ENCODE peak calls at places on chromosome 20, in eight cellular contexts. E is HS-27A, Z is lower leg skin, B is ovary, P is left cardiac atrium, O is sigmoid colon, C is germinal center, Q is NCI-H1092 treated with DMSO at 0.1 percent for 48 hours. L is an unnamed sample.
A peak's percentile ranks its signal among the peaks of the same experiment; 100 is the strongest.

GRCh38 chr20:59141818-59142581 is 21.6 kb upstream of the ZNF831 start:
- DNase-seq in E (no peak), Z (no peak), B (no peak), P (no peak), O (no peak), C (no peak), Q (no peak), L (no peak)

GRCh38 chr20:62258499-62259293 is 20.4 kb downstream of the OSBPL2 start:
- DNase-seq in E (no peak), Z (no peak), B (no peak), P (peak; percentile 61), O (peak; percentile 81), C (no peak), Q (no peak), L (peak; percentile 82)

GRCh38 chr20:10077886-10078285 is 43.1 kb downstream of the ANKEF1 start:
- DNase-seq in E (no peak), Z (no peak), B (no peak), P (no peak), O (no peak), C (no peak), Q (no peak), L (no peak)

GRCh38 chr20:57902478-57902877 is 192.7 kb upstream of the PMEPA1 start:
- DNase-seq in E (no peak), Z (no peak), B (no peak), P (no peak), O (no peak), C (no peak), Q (no peak), L (no peak)

GRCh38 chr20:59145926-59146800 is 17.5 kb upstream of the ZNF831 start:
- DNase-seq in E (no peak), Z (no peak), B (no peak), P (no peak), O (no peak), C (peak; percentile 63), Q (no peak), L (no peak)

GRCh38 chr20:62323146-62323979 is 20.6 kb downstream of the ADRM1 start:
- DNase-seq in E (no peak), Z (no peak), B (no peak), P (no peak), O (no peak), C (no peak), Q (no peak), L (no peak)

GRCh38 chr20:25007491-25008305 is 15.1 kb upstream of the APMAP start:
- DNase-seq in E (no peak), Z (peak; percentile 80), B (no peak), P (no peak), O (peak; percentile 56), C (no peak), Q (no peak), L (no peak)

GRCh38 chr20:47358672-47359532 is 2.4 kb upstream of the ZMYND8 start:
- DNase-seq in E (peak; percentile 98), Z (peak; percentile 96), B (peak; percentile 62), P (peak; percentile 80), O (peak; percentile 94), C (no peak), Q (peak; percentile 70), L (peak; percentile 95)

GRCh38 chr20:56032251-56032650 is 26.9 kb upstream of the CBLN4 start:
- DNase-seq in E (no peak), Z (no peak), B (no peak), P (no peak), O (no peak), C (no peak), Q (no peak), L (no peak)

GRCh38 chr20:20694591-20694990 is 17.9 kb downstream of the RALGAPA2 start:
- DNase-seq in E (no peak), Z (no peak), B (no peak), P (no peak), O (no peak), C (no peak), Q (no peak), L (no peak)

GRCh38 chr20:25418779-25419178 is 11.3 kb downstream of the GINS1 start:
- DNase-seq in E (no peak), Z (no peak), B (no peak), P (no peak), O (no peak), C (no peak), Q (no peak), L (no peak)

GRCh38 chr20:49768204-49769124 is 44.2 kb upstream of the SLC9A8 start:
- DNase-seq in E (no peak), Z (peak; percentile 89), B (no peak), P (peak; percentile 66), O (peak; percentile 89), C (no peak), Q (peak; percentile 10), L (no peak)

GRCh38 chr20:60787264-60787663 is 464.8 kb upstream of the CDH4 start:
- DNase-seq in E (no peak), Z (no peak), B (no peak), P (no peak), O (no peak), C (no peak), Q (no peak), L (no peak)

GRCh38 chr20:32019156-32019510 is 8.9 kb downstream of the CCM2L start:
- DNase-seq in E (no peak), Z (no peak), B (no peak), P (no peak), O (no peak), C (no peak), Q (peak; percentile 32), L (no peak)

GRCh38 chr20:4325548-4326187 is 310.3 kb upstream of the RNF24 start:
- DNase-seq in E (no peak), Z (no peak), B (no peak), P (no peak), O (no peak), C (no peak), Q (no peak), L (no peak)

GRCh38 chr20:23966298-23966697 is 22.3 kb downstream of the GGTLC1 start:
- DNase-seq in E (no peak), Z (no peak), B (no peak), P (no peak), O (no peak), C (no peak), Q (no peak), L (no peak)

GRCh38 chr20:11108102-11108842 is 434.5 kb upstream of the JAG1 start:
- DNase-seq in E (no peak), Z (no peak), B (no peak), P (peak; percentile 33), O (no peak), C (no peak), Q (no peak), L (no peak)

GRCh38 chr20:33622705-33623390 is 39.3 kb upstream of the C20orf144 start:
- DNase-seq in E (no peak), Z (no peak), B (no peak), P (no peak), O (no peak), C (no peak), Q (no peak), L (no peak)

GRCh38 chr20:32727663-32728062 is 15.6 kb downstream of the COMMD7 start:
- DNase-seq in E (no peak), Z (no peak), B (no peak), P (no peak), O (no peak), C (no peak), Q (no peak), L (peak; percentile 76)

GRCh38 chr20:63022501-63022900 is 15.7 kb upstream of the BHLHE23 start:
- DNase-seq in E (no peak), Z (no peak), B (no peak), P (no peak), O (no peak), C (no peak), Q (no peak), L (no peak)

GRCh38 chr20:9969626-9970025 is 65.2 kb upstream of the ANKEF1 start:
- DNase-seq in E (no peak), Z (no peak), B (no peak), P (no peak), O (no peak), C (no peak), Q (no peak), L (no peak)

GRCh38 chr20:9457055-9457454 is 57.3 kb upstream of the LAMP5 start:
- DNase-seq in E (no peak), Z (no peak), B (no peak), P (no peak), O (no peak), C (no peak), Q (no peak), L (no peak)

GRCh38 chr20:4060856-4061440 is 45.6 kb upstream of the RNF24 start:
- DNase-seq in E (no peak), Z (no peak), B (no peak), P (no peak), O (peak; percentile 46), C (no peak), Q (no peak), L (no peak)

GRCh38 chr20:10675456-10675848 is 1.7 kb upstream of the JAG1 start:
- DNase-seq in E (no peak), Z (no peak), B (no peak), P (no peak), O (no peak), C (no peak), Q (no peak), L (no peak)

GRCh38 chr20:62120990-62121775 is 1.1 kb upstream of the LSM14B start:
- DNase-seq in E (no peak), Z (peak; percentile 94), B (no peak), P (peak; percentile 62), O (peak; percentile 80), C (no peak), Q (no peak), L (no peak)

GRCh38 chr20:47335251-47336012 is 21.1 kb downstream of the ZMYND8 start:
- DNase-seq in E (no peak), Z (no peak), B (no peak), P (no peak), O (no peak), C (no peak), Q (no peak), L (peak; percentile 76)

GRCh38 chr20:25223179-25223661 is 24.7 kb upstream of the PYGB start:
- DNase-seq in E (peak; percentile 98), Z (peak; percentile 83), B (no peak), P (no peak), O (no peak), C (no peak), Q (no peak), L (no peak)

GRCh38 chr20:16472045-16472872 is 101.0 kb downstream of the KIF16B start:
- DNase-seq in E (no peak), Z (no peak), B (no peak), P (peak; percentile 34), O (no peak), C (no peak), Q (no peak), L (no peak)

GRCh38 chr20:8045946-8046345 is 26.4 kb upstream of the TMX4 start:
- DNase-seq in E (no peak), Z (no peak), B (no peak), P (no peak), O (no peak), C (no peak), Q (no peak), L (no peak)

GRCh38 chr20:63829943-63830820 is 882 bp downstream of the ZBTB46 start:
- DNase-seq in E (no peak), Z (no peak), B (peak; percentile 69), P (peak; percentile 41), O (no peak), C (no peak), Q (no peak), L (peak; percentile 72)

GRCh38 chr20:2780948-2781347 is 19.5 kb downstream of the CPXM1 start:
- DNase-seq in E (no peak), Z (no peak), B (no peak), P (no peak), O (no peak), C (no peak), Q (no peak), L (no peak)

GRCh38 chr20:20546402-20546801 is 166.0 kb downstream of the RALGAPA2 start:
- DNase-seq in E (no peak), Z (no peak), B (no peak), P (no peak), O (no peak), C (no peak), Q (peak; percentile 66), L (peak; percentile 57)

GRCh38 chr20:6665161-6665560 is 102.3 kb upstream of the BMP2 start:
- DNase-seq in E (no peak), Z (no peak), B (no peak), P (no peak), O (no peak), C (no peak), Q (no peak), L (no peak)

GRCh38 chr20:58998656-58999055 is 8.4 kb downstream of the CTSZ start:
- DNase-seq in E (no peak), Z (no peak), B (no peak), P (no peak), O (peak; percentile 41), C (no peak), Q (no peak), L (no peak)

L was measured in G401.